ENCODE peak calls at places on chromosomes 4 and X, in eight cellular contexts. V is A673, P is neural progenitor cell, E is tibial nerve, L is PC-3, N is endothelial cell of umbilical vein, D is SK-N-SH, Q is psoas muscle. Y is an unnamed sample. For H3K9me3, the result is how much of the 10 kb centered on the place peaks cover.

GRCh38 chr4:180926277-180926676 is 1316.9 kb upstream of the TENM3 start:
- DNase-seq in V (no peak), P (no peak), E (no peak), L (peak), N (no peak), D (no peak), Q (no peak), Y (no peak)

GRCh38 chr4:96037705-96038104 is 197.8 kb downstream of the PDHA2 start:
- DNase-seq in V (no peak), P (no peak), E (no peak), L (no peak), N (no peak), D (no peak), Q (no peak), Y (no peak)

GRCh38 chr4:129355529-129355928 is 259.6 kb downstream of the C4orf33 start:
- DNase-seq in V (no peak), P (peak), E (no peak), L (peak), N (no peak), D (no peak), Q (no peak), Y (no peak)

GRCh38 chr4:57109847-57110634 is at the start of gene IGFBP7:
- DNase-seq in V (no peak), P (peak), E (no peak), L (no peak), N (peak), D (peak), Q (peak), Y (peak)

GRCh38 chrX:111244238-111244750 is 26.0 kb downstream of the CAPN6 start:
- DNase-seq in V (peak), P (peak), E (no peak), L (peak), N (no peak), D (peak), Q (no peak), Y (no peak)

GRCh38 chr4:179040259-179040658 is 1598.0 kb upstream of the AGA start:
- DNase-seq in V (no peak), P (peak), E (no peak), L (no peak), N (no peak), D (no peak), Q (no peak), Y (no peak)

GRCh38 chr4:99201687-99202086 is 17.4 kb downstream of the ADH6 start:
- DNase-seq in V (no peak), P (no peak), E (no peak), L (no peak), N (no peak), D (no peak), Q (no peak), Y (no peak)

GRCh38 chr4:107862658-107863057 is 37.9 kb downstream of the SGMS2 start:
- DNase-seq in V (no peak), P (no peak), E (no peak), L (peak), N (peak), D (no peak), Q (no peak), Y (peak)

GRCh38 chr4:169283114-169283509 is 12.4 kb upstream of the SH3RF1 start:
- DNase-seq in V (no peak), P (no peak), E (no peak), L (peak), N (no peak), D (no peak), Q (no peak), Y (no peak)

GRCh38 chr4:30429813-30430466 is 290.2 kb upstream of the PCDH7 start:
- DNase-seq in V (peak), P (no peak), E (no peak), L (peak), N (peak), D (no peak), Q (no peak), Y (no peak)

GRCh38 chr4:165651901-165652300 is 221.1 kb upstream of the TLL1 start:
- DNase-seq in V (no peak), P (no peak), E (no peak), L (no peak), N (no peak), D (no peak), Q (no peak), Y (no peak)

GRCh38 chr4:15778742-15779231 is 659 bp downstream of the CD38 start:
- DNase-seq in V (peak), P (no peak), E (no peak), L (no peak), N (no peak), D (no peak), Q (peak), Y (peak)

GRCh38 chr4:25703731-25704388 is 48.2 kb downstream of the SLC34A2 start:
- DNase-seq in V (no peak), P (no peak), E (no peak), L (peak), N (no peak), D (no peak), Q (no peak), Y (no peak)

GRCh38 chr4:112214397-112215264 is 17.0 kb upstream of the AP1AR start:
- DNase-seq in V (peak), P (no peak), E (no peak), L (peak), N (peak), D (peak), Q (no peak), Y (no peak)

GRCh38 chr4:186554485-186554884 is 882 bp downstream of the MTNR1A start:
- DNase-seq in V (peak), P (peak), E (no peak), L (peak), N (no peak), D (no peak), Q (no peak), Y (peak)

GRCh38 chr4:140152760-140153418 is 1.1 kb downstream of the MAML3 start:
- DNase-seq in V (peak), P (peak), E (peak), L (peak), N (peak), D (peak), Q (peak), Y (peak)

GRCh38 chrX:49001521-49002090 is 458 bp downstream of the GRIPAP1 start:
- DNase-seq in V (peak), P (peak), E (peak), L (peak), N (peak), D (peak), Q (no peak), Y (peak)

GRCh38 chrX:39477438-39478120 is 620.2 kb downstream of the BCOR start:
- DNase-seq in V (no peak), P (peak), E (no peak), L (peak), N (peak), D (no peak), Q (peak), Y (no peak)

GRCh38 chrX:32530802-32531403 is 680.4 kb downstream of the DMD start:
- DNase-seq in V (peak), P (peak), E (peak), L (peak), N (peak), D (no peak), Q (no peak), Y (no peak)

GRCh38 chr4:85968945-85969830 is 390.7 kb downstream of the MAPK10 start:
- DNase-seq in V (peak), P (peak), E (no peak), L (peak), N (peak), D (peak), Q (no peak), Y (no peak)

GRCh38 chrX:10897768-10898167 is 213.4 kb upstream of the HCCS start:
- DNase-seq in V (no peak), P (peak), E (no peak), L (no peak), N (no peak), D (no peak), Q (no peak), Y (no peak)

GRCh38 chrX:69616520-69617203 is 749 bp downstream of the EDA start:
- DNase-seq in V (peak), P (peak), E (peak), L (no peak), N (peak), D (peak), Q (peak), Y (no peak)

GRCh38 chrX:150663061-150663460 is 30.1 kb upstream of the MTMR1 start:
- DNase-seq in V (no peak), P (no peak), E (no peak), L (no peak), N (no peak), D (peak), Q (no peak), Y (no peak)

GRCh38 chrX:13287816-13288215 is 32.0 kb downstream of the ATXN3L start:
- DNase-seq in V (no peak), P (no peak), E (no peak), L (peak), N (peak), D (no peak), Q (no peak), Y (no peak)

GRCh38 chr4:163378661-163379060 is 35.0 kb downstream of the NPY5R start:
- DNase-seq in V (no peak), P (no peak), E (no peak), L (no peak), N (no peak), D (no peak), Q (no peak), Y (no peak)

GRCh38 chrX:147174596-147174995 is 360.1 kb upstream of the CXorf51A start:
- DNase-seq in V (no peak), P (no peak), E (no peak), L (no peak), N (no peak), D (no peak), Q (no peak), Y (no peak)

GRCh38 chr4:76585897-76586360 is 150.9 kb downstream of the SHROOM3 start:
- DNase-seq in V (no peak), P (peak), E (no peak), L (peak), N (peak), D (no peak), Q (no peak), Y (peak)

GRCh38 chrX:136822337-136823095 is 41.8 kb upstream of the ARHGEF6 start:
- DNase-seq in V (no peak), P (no peak), E (no peak), L (peak), N (no peak), D (no peak), Q (no peak), Y (no peak)
- H3K9me3 ChIP-seq in V (under half), P (under half), E (under half), L (under half), N (under half), D (under half), Q (under half), Y (under half)

GRCh38 chr4:68907230-68907629 is 44.4 kb downstream of the UGT2A3 start:
- DNase-seq in V (no peak), P (no peak), E (no peak), L (no peak), N (no peak), D (no peak), Q (no peak), Y (no peak)
- H3K27ac ChIP-seq in V (no peak), P (no peak), E (no peak), L (no peak), N (no peak), D (no peak), Q (no peak), Y (no peak)

GRCh38 chr4:38759077-38759789 is 23.6 kb downstream of the TLR10 start:
- DNase-seq in V (peak), P (peak), E (peak), L (peak), N (peak), D (peak), Q (no peak), Y (peak)

GRCh38 chr4:38762560-38762959 is 20.2 kb downstream of the TLR10 start:
- DNase-seq in V (no peak), P (no peak), E (no peak), L (no peak), N (no peak), D (no peak), Q (no peak), Y (no peak)

GRCh38 chr4:38759790-38760122 is 23.0 kb downstream of the TLR10 start:
- DNase-seq in V (no peak), P (no peak), E (no peak), L (no peak), N (no peak), D (no peak), Q (no peak), Y (no peak)

GRCh38 chr4:38760915-38761314 is 21.9 kb downstream of the TLR10 start:
- DNase-seq in V (no peak), P (no peak), E (no peak), L (no peak), N (no peak), D (no peak), Q (no peak), Y (no peak)

DNA sequence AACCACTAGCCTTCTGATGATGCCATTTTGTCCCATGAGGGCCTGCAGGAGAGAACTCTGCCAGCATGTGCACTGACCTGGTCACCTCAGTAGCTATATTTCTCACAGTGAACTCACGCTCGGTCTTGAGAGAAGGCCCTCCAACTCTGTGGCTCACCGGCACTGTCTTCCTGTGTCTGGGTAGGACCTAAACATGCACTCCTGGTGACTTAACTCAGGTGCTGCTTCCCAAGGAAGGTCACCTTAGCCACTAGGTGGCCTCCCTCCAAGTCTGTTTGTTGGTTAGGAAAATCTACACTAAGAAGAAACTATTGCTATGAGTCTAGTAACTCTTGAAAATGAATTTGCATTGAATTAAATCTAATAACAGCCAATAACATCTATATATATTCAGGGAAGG is 24.8 kb downstream of the TLR10 start:
- DNase-seq in V (no peak), P (peak), E (no peak), L (peak), N (no peak), D (no peak), Q (no peak), Y (no peak)
- TF ChIP-seq CTCF in V (peak), P (peak), E (no peak), L (peak), N (peak), D (peak), Q (no peak), Y (no peak)

GRCh38 chrX:24202465-24203031 is 53.0 kb downstream of the ZFX start:
- DNase-seq in V (no peak), P (no peak), E (no peak), L (no peak), N (no peak), D (no peak), Q (no peak), Y (no peak)

GRCh38 chrX:24198101-24198500 is 48.6 kb downstream of the ZFX start:
- DNase-seq in V (no peak), P (no peak), E (no peak), L (no peak), N (no peak), D (no peak), Q (no peak), Y (no peak)

GRCh38 chrX:24203072-24203808 is 53.7 kb downstream of the ZFX start:
- DNase-seq in V (no peak), P (no peak), E (no peak), L (no peak), N (no peak), D (no peak), Q (no peak), Y (no peak)

GRCh38 chrX:24200133-24200532 is 50.6 kb downstream of the ZFX start:
- DNase-seq in V (no peak), P (no peak), E (no peak), L (no peak), N (no peak), D (no peak), Q (no peak), Y (no peak)

GRCh38 chrX:24201216-24201615 is 51.7 kb downstream of the ZFX start:
- DNase-seq in V (no peak), P (no peak), E (no peak), L (no peak), N (no peak), D (no peak), Q (no peak), Y (no peak)
- H3K9me3 ChIP-seq in V (under half), P (under half), E (under half), L (under half), N (under half), D (under half), Q (under half), Y (under half)

DNA sequence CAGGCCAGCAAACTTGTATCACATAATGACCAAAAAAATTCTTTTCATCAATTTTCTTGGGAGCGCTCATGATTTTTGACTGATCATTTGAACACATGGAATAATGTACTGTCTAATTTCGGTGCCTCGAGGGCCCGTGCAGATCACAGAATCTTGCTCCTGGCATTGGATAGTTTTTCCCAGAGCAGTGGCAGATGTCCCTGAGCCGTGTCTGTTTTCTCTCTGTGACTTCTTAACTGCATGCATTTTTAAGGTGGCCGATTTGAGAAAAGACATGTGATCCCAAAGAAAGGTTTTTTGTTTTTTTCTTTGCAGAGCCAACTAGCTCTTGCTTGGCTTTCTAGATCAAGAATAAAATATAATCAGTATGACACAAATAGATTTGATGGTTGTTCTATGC is 19.7 kb downstream of the GPRIN3 start:
- DNase-seq in V (no peak), P (no peak), E (no peak), L (no peak), N (no peak), D (no peak), Q (no peak), Y (no peak)
- H3K27ac ChIP-seq in V (no peak), P (no peak), E (no peak), L (no peak), N (no peak), D (no peak), Q (no peak), Y (no peak)

GRCh38 chrX:31522760-31523159 is 450.9 kb upstream of the FTHL17 start:
- DNase-seq in V (no peak), P (no peak), E (no peak), L (no peak), N (no peak), D (no peak), Q (no peak), Y (no peak)
- TF ChIP-seq CTCF in V (no peak), P (no peak), E (no peak), L (no peak), N (no peak), D (no peak), Q (no peak), Y (no peak)

GRCh38 chr4:172649143-172649542 is 519.5 kb upstream of the GALNT7 start:
- DNase-seq in V (no peak), P (no peak), E (no peak), L (peak), N (no peak), D (no peak), Q (no peak), Y (no peak)
- H3K9me3 ChIP-seq in V (under half), P (under half), E (under half), L (under half), N (under half), D (under half), Q (under half), Y (under half)